ENCODE peak calls at places on chromosomes 5 and 9, in six cellular contexts. B, L, D, P, O and V are unnamed samples.

GRCh38 chr5:73367650-73368049 is 80.9 kb downstream of the FOXD1 start:
- DNase-seq in B (no peak), P (no peak), O (peak), D (no peak), L (no peak), V (no peak)

GRCh38 chr5:107893642-107894041 is 222.9 kb upstream of the EFNA5 start:
- DNase-seq in D (no peak), L (no peak), B (no peak), O (peak), P (no peak), V (no peak)

GRCh38 chr9:92564479-92564878 is 28.7 kb upstream of the ECM2 start:
- DNase-seq in D (no peak), L (no peak), B (no peak), O (peak), P (no peak), V (no peak)

GRCh38 chr5:153542536-153542935 is 52.1 kb downstream of the GRIA1 start:
- DNase-seq in L (no peak), B (no peak), D (no peak), P (no peak), O (peak), V (no peak)

GRCh38 chr9:75147638-75148037 is 59.3 kb downstream of the OSTF1 start:
- DNase-seq in O (peak), P (no peak), B (no peak), L (no peak), D (no peak), V (no peak)

GRCh38 chr5:120062515-120062917 is 401.6 kb upstream of the PRR16 start:
- DNase-seq in P (no peak), B (no peak), L (no peak), D (no peak), O (peak), V (no peak)

GRCh38 chr5:180340856-180341255 is 12.3 kb downstream of the GFPT2 start:
- DNase-seq in B (peak), O (peak), L (no peak), D (no peak), P (no peak), V (no peak)

GRCh38 chr5:36739751-36740221 is 133.4 kb downstream of the SLC1A3 start:
- DNase-seq in L (peak), B (peak), O (peak), P (peak), D (peak), V (peak)

GRCh38 chr9:135015565-135015964 is 71.9 kb upstream of the OLFM1 start:
- DNase-seq in D (no peak), P (no peak), L (no peak), O (no peak), B (no peak), V (no peak)

GRCh38 chr5:124574521-124575436 is 171.7 kb downstream of the ZNF608 start:
- DNase-seq in B (no peak), D (no peak), P (no peak), O (no peak), L (no peak), V (no peak)

GRCh38 chr9:134736791-134737489 is 95.3 kb downstream of the COL5A1 start:
- DNase-seq in B (peak), P (no peak), D (no peak), L (no peak), O (no peak), V (no peak)

GRCh38 chr9:113598451-113598850 is 134.9 kb downstream of the RGS3 start:
- DNase-seq in P (no peak), D (no peak), B (no peak), L (no peak), O (no peak), V (peak)

GRCh38 chr9:16652511-16653101 is 217.9 kb downstream of the BNC2 start:
- DNase-seq in L (no peak), O (peak), B (no peak), D (no peak), P (no peak), V (no peak)

GRCh38 chr9:32339424-32339823 is 45.0 kb upstream of the ACO1 start:
- DNase-seq in L (no peak), D (no peak), O (no peak), B (no peak), P (no peak), V (no peak)

GRCh38 chr9:7376838-7377237 is 422.7 kb downstream of the DMAC1 start:
- DNase-seq in P (no peak), D (no peak), B (no peak), L (peak), O (no peak), V (no peak)

GRCh38 chr5:6616632-6617031 is 16.2 kb downstream of the NSUN2 start:
- DNase-seq in O (no peak), D (no peak), B (no peak), L (no peak), P (no peak), V (no peak)

GRCh38 chr5:94481059-94481458 is 137.3 kb downstream of the KIAA0825 start:
- DNase-seq in P (no peak), L (no peak), B (no peak), D (no peak), O (no peak), V (no peak)

GRCh38 chr5:83044941-83045340 is 32.3 kb downstream of the TMEM167A start:
- DNase-seq in P (no peak), L (no peak), D (no peak), B (no peak), O (no peak), V (no peak)

GRCh38 chr9:28539432-28539831 is 966.2 kb upstream of the C9orf72 start:
- DNase-seq in L (peak), D (no peak), B (no peak), O (no peak), P (no peak), V (no peak)

GRCh38 chr9:125463926-125464325 is 202.3 kb downstream of the GAPVD1 start:
- DNase-seq in B (no peak), P (no peak), D (no peak), O (no peak), L (no peak), V (no peak)

GRCh38 chr5:176578391-176578808 is 29.3 kb downstream of the CDHR2 start:
- DNase-seq in D (peak), B (no peak), P (peak), L (no peak), O (peak), V (peak)

GRCh38 chr5:143606043-143606752 is 202.7 kb upstream of the NR3C1 start:
- DNase-seq in L (no peak), O (peak), B (no peak), P (no peak), D (no peak), V (no peak)

GRCh38 chr9:14057347-14058077 is 256.4 kb downstream of the NFIB start:
- DNase-seq in L (no peak), O (no peak), D (no peak), P (no peak), B (no peak), V (no peak)

GRCh38 chr9:121393318-121393717 is 23.3 kb upstream of the STOM start:
- DNase-seq in O (peak), L (no peak), P (no peak), B (no peak), D (no peak), V (no peak)

GRCh38 chr5:125011419-125011818 is 265.0 kb upstream of the ZNF608 start:
- DNase-seq in L (no peak), O (no peak), D (no peak), P (no peak), B (no peak), V (no peak)

GRCh38 chr5:141298376-141298775 is 5.5 kb downstream of the SLC25A2 start:
- DNase-seq in P (no peak), B (no peak), O (no peak), L (no peak), D (no peak), V (no peak)